ENCODE peak calls at places on chromosome 19, in five cellular contexts. V is left ventricle myocardium inferior, K is mammary epithelial cell, J is A549, I is esophagus muscularis mucosa. W is an unnamed sample.

GRCh38 chr19:52369463-52370340 is at the start of gene ZNF880:
- DNase-seq in V (peak; percentile 95), K (peak; percentile 84), J (peak; percentile 6), I (peak; percentile 97), W (peak; percentile 94)

GRCh38 chr19:49492573-49493411 is 3.4 kb upstream of the RPS11 start:
- DNase-seq in V (no peak), K (no peak), J (no peak), I (no peak), W (peak; percentile 47)

GRCh38 chr19:47637550-47637949 is 28.6 kb downstream of the BICRA start:
- DNase-seq in V (no peak), K (peak; percentile 21), J (no peak), I (no peak), W (peak; percentile 76)

GRCh38 chr19:49930483-49931011 is 1.2 kb upstream of the NUP62 start:
- DNase-seq in V (peak; percentile 34), K (no peak), J (no peak), I (no peak), W (peak; percentile 18)

GRCh38 chr19:11480927-11481776 is at the start of gene ELAVL3:
- DNase-seq in V (no peak), K (no peak), J (no peak), I (no peak), W (no peak)

GRCh38 chr19:16660763-16661479 is at the start of gene TMEM38A:
- DNase-seq in V (peak; percentile 62), K (peak; percentile 22), J (no peak), I (no peak), W (no peak)

GRCh38 chr19:20182232-20182785 is 15.3 kb downstream of the ZNF486 start:
- DNase-seq in V (no peak), K (no peak), J (no peak), I (no peak), W (no peak)

GRCh38 chr19:19385900-19386339 is 19.6 kb upstream of the GATAD2A start:
- DNase-seq in V (no peak), K (no peak), J (no peak), I (no peak), W (peak; percentile 42)

GRCh38 chr19:38385057-38385803 is 2.6 kb downstream of the GGN start:
- DNase-seq in V (no peak), K (no peak), J (no peak), I (no peak), W (no peak)

GRCh38 chr19:17687141-17687856 is 855 bp downstream of the UNC13A start:
- DNase-seq in V (no peak), K (no peak), J (no peak), I (no peak), W (no peak)

GRCh38 chr19:56707821-56708220 is 36.3 kb upstream of the ZNF835 start:
- DNase-seq in V (no peak), K (no peak), J (no peak), I (no peak), W (no peak)

GRCh38 chr19:19137556-19138109 is 645 bp downstream of the TMEM161A start:
- DNase-seq in V (no peak), K (no peak), J (no peak), I (no peak), W (peak; percentile 15)

GRCh38 chr19:20165971-20166592 is 932 bp upstream of the ZNF486 start:
- DNase-seq in V (no peak), K (no peak), J (no peak), I (no peak), W (no peak)

GRCh38 chr19:49149652-49150105 is 5.5 kb downstream of the HRC start:
- DNase-seq in V (peak; percentile 61), K (peak; percentile 66), J (peak; percentile 82), I (no peak), W (peak; percentile 92)

GRCh38 chr19:35291259-35291658 is 702 bp upstream of the MAG start:
- DNase-seq in V (no peak), K (no peak), J (no peak), I (no peak), W (no peak)

GRCh38 chr19:46481947-46482346 is 10.6 kb upstream of the PNMA8A start:
- DNase-seq in V (no peak), K (no peak), J (no peak), I (no peak), W (peak; percentile 41)

GRCh38 chr19:35153701-35154534 is 617 bp upstream of the FXYD5 start:
- DNase-seq in V (no peak), K (no peak), J (peak; percentile 95), I (no peak), W (peak; percentile 34)

GRCh38 chr19:29533578-29534544 is 8.1 kb downstream of the VSTM2B start:
- DNase-seq in V (no peak), K (no peak), J (no peak), I (no peak), W (no peak)

GRCh38 chr19:16025108-16026101 is 50.9 kb upstream of the TPM4 start:
- DNase-seq in V (no peak), K (peak; percentile 46), J (peak; percentile 68), I (no peak), W (peak; percentile 85)

GRCh38 chr19:29552454-29553280 is 26.9 kb downstream of the VSTM2B start:
- DNase-seq in V (no peak), K (no peak), J (no peak), I (no peak), W (no peak)

GRCh38 chr19:33214621-33215020 is 11.0 kb downstream of the SLC7A10 start:
- DNase-seq in V (no peak), K (peak; percentile 14), J (peak; percentile 66), I (no peak), W (peak; percentile 47)
- TF ChIP-seq CTCF in V (no peak), K (no peak), J (peak; percentile 47), I (no peak), W (peak; percentile 21)

GRCh38 chr19:6499052-6499790 is 2.9 kb downstream of the TUBB4A start:
- DNase-seq in V (no peak), K (no peak), J (no peak), I (no peak), W (no peak)

GRCh38 chr19:6498294-6499036 is 3.6 kb downstream of the TUBB4A start:
- DNase-seq in V (no peak), K (no peak), J (no peak), I (no peak), W (no peak)

GRCh38 chr19:6503407-6504201 is 1.5 kb upstream of the TUBB4A start:
- DNase-seq in V (peak; percentile 31), K (no peak), J (no peak), I (no peak), W (no peak)

GRCh38 chr19:6500837-6501739 is 1.0 kb downstream of the TUBB4A start:
- DNase-seq in V (no peak), K (no peak), J (no peak), I (no peak), W (no peak)

DNA sequence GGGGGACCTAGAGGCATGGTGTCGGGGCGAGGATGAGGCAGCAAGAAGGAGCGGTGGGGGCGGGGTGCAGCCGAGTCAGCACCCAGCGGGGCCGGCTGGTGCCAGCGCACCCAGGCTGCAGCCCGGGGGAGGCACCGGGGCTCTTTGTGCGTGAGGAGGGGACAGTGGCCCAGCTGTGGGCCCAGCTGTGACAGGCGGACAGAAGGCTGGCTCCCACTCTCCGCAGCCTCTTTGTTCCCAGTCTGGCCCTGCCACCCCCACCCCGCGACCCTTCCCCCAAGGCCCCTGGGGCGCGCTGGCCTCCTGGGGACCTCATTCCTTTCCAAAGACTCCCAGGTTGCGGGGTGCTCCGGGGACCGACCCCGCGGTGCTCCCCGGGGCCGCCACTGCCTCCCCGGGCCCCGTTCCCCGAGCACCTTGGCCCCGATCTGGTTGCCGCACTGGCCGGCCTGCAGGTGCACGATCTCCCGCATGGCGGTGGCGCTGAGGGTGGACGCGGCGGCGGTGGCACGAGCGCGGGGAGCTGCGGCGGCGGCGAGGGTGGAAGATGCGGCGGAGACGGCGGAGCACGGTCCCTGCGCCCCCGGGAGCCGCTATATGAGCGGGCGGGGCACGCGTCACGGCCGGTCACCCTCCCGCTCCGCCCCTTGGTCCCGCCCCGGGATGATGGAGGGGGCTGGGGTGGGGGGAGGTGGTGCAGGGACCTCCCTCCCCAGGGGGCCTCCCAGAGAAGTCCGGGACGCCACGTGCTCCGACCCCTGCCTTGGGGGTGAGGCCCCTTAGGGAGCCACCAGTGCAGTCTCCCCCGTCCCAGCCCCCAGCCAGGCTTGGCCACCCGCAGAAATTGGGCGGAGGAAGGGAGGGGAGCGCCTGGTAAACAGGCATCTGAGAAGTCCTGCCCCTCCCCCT is at the start of gene TUBB4A:
- DNase-seq in V (peak; percentile 50), K (no peak), J (peak; percentile 54), I (no peak), W (no peak)
- H3K4me3 ChIP-seq in V (peak within 1 kb of the TSS; percentile 68), K (no peak within 1 kb of the TSS), J (peak within 1 kb of the TSS; percentile 81), I (peak within 1 kb of the TSS; percentile 46), W (no peak within 1 kb of the TSS)

GRCh38 chr19:10021863-10022262 is 8.6 kb downstream of the RDH8 start:
- DNase-seq in V (no peak), K (no peak), J (no peak), I (no peak), W (no peak)

GRCh38 chr19:10026744-10027143 is 13.5 kb downstream of the RDH8 start:
- DNase-seq in V (no peak), K (no peak), J (no peak), I (no peak), W (no peak)

GRCh38 chr19:10021446-10021845 is 8.2 kb downstream of the RDH8 start:
- DNase-seq in V (no peak), K (no peak), J (no peak), I (no peak), W (no peak)

DNA sequence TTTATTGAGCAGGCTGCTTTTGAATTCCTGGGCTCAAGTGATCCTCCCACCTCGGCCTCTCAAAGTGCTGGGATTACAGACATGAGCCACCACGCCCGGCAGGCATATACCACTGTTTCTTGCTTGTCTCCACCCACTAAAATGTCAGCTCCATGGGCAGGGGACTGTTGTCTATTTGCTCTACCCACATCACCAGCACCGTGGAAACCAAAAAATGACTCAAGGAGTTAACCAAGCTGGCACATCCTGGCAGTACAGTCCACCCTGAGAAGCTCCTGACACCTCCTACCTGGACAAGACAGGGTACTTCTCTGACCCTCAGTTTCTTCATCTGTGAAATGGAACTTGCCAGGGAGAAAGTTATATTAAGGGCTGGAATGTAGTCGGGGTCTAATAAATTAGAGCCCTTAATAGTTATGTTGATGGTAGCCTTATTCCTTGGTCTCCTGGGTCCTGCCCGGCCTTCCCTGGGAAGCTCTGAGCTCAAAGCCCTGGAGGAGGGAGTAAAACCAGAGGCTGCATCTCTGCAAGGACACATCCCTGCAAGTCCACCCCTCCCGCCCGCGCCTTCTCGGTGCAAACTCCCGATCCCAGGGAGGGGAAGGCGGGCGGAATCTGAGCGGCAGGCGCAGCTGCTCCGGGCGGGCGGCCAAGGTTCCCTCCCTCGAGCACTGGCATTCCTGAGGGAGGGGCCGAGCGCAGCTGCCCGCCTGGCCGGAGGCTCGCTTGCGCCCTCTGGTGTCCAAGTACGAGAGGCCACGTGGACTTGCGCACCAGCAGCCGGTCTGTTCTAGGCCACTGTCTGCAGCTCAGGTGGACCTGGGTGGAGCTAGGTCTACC is 14.1 kb downstream of the RDH8 start:
- DNase-seq in V (peak; percentile 97), K (peak; percentile 90), J (peak; percentile 81), I (peak; percentile 98), W (peak; percentile 95)
- TF ChIP-seq CTCF in V (peak; percentile 96), K (peak; percentile 72), J (peak; percentile 81), I (peak; percentile 94), W (peak; percentile 92)

DNA sequence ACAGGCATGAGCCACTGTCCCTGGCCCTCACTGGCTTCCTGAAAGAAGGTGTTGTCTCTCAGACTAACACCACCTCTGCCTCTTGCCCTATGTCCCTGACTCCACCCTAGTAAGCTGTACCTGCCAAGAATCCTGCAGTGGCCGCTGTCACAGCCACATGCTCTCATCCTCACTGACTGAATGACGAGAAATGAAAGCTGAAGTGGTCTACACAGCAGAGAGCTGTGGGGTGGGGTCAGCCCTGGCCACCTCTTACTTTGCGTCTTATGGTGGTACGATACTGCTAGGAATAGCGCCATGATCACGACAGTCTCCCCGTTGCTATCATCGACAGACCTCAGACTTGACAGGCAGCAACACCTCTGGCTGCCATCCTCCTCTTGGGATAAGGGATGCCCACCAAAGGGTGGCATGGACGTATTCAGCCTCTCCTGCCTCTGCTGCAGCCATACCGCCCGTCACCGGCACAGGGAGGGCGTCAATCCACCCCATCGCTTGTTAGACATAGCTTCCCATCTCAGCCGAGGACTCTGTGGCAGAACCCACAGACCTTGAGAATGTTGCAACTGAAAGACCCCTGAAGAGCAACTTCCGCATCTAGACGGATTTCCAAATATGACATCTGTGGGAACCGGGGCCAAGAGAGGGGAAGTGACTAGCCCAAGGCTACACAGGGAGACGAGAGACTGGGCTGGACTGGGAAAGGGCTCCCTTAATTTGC is 809 bp downstream of the MYO1F start:
- DNase-seq in V (no peak), K (no peak), J (no peak), I (no peak), W (no peak)
- H3K4me3 ChIP-seq in V (peak overlapping the region; percentile 50), K (no peak overlapping the region), J (no peak overlapping the region), I (peak overlapping the region; percentile 37), W (no peak overlapping the region)

W was measured in cardiac fibroblast.